ENCODE peak calls at places on chromosomes 6 and 20, in eight cellular contexts. Y, I, H, L, T, Z, K and W are unnamed samples.

GRCh38 chr6:9516207-9516606 is 898.7 kb downstream of the TFAP2A start:
- DNase-seq in K (peak; percentile 15), Z (no peak), Y (peak; percentile 17), L (no peak), H (peak; percentile 88), I (peak; percentile 30), T (no peak), W (no peak)

GRCh38 chr6:140445474-140446004 is 1071.1 kb upstream of the CITED2 start:
- DNase-seq in Z (no peak), L (no peak), K (peak; percentile 24), I (no peak), H (peak; percentile 83), Y (no peak), T (no peak), W (no peak)

GRCh38 chr20:36236786-36237121 is 476 bp downstream of the AAR2 start:
- DNase-seq in T (no peak), Y (no peak), K (no peak), H (no peak), Z (no peak), I (no peak), L (no peak), W (no peak)

GRCh38 chr6:143545976-143546547 is 34.5 kb upstream of the FUCA2 start:
- DNase-seq in Y (no peak), T (no peak), L (no peak), Z (no peak), H (peak; percentile 39), I (no peak), K (no peak), W (no peak)

GRCh38 chr6:159103396-159104162 is 58.8 kb upstream of the TAGAP start:
- DNase-seq in T (no peak), Y (no peak), Z (no peak), I (no peak), K (peak; percentile 31), H (no peak), L (no peak), W (no peak)

GRCh38 chr20:33674294-33675126 is at the start of gene NECAB3:
- DNase-seq in I (peak; percentile 85), Y (peak; percentile 80), K (peak; percentile 84), H (peak; percentile 60), Z (peak; percentile 51), L (peak; percentile 92), T (peak; percentile 86), W (peak; percentile 87)

GRCh38 chr6:5766260-5766659 is 240.5 kb downstream of the NRN1 start:
- DNase-seq in Y (no peak), L (no peak), Z (no peak), H (no peak), K (no peak), I (peak; percentile 30), T (no peak), W (no peak)

GRCh38 chr6:93008385-93008784 is 411.0 kb downstream of the EPHA7 start:
- DNase-seq in Z (no peak), K (no peak), H (no peak), I (no peak), T (no peak), L (no peak), Y (no peak), W (no peak)

GRCh38 chr20:62219992-62220665 is at the start of gene HRH3:
- DNase-seq in I (peak; percentile 82), H (peak; percentile 16), L (no peak), K (peak; percentile 78), Y (peak; percentile 78), T (peak; percentile 52), Z (peak; percentile 9), W (no peak)

GRCh38 chr6:1832844-1833787 is 223.4 kb downstream of the FOXC1 start:
- DNase-seq in Y (no peak), H (peak; percentile 60), Z (no peak), L (no peak), I (no peak), T (peak; percentile 63), K (no peak), W (peak; percentile 64)

GRCh38 chr6:109795994-109796555 is 105.0 kb downstream of the FIG4 start:
- DNase-seq in Y (no peak), H (peak; percentile 53), T (no peak), I (no peak), K (no peak), Z (no peak), L (no peak), W (no peak)

GRCh38 chr6:111566222-111566717 is 39.4 kb downstream of the TRAF3IP2 start:
- DNase-seq in I (no peak), T (no peak), Y (no peak), K (no peak), Z (no peak), L (no peak), H (no peak), W (no peak)

GRCh38 chr20:51532577-51533191 is 9.8 kb downstream of the NFATC2 start:
- DNase-seq in T (peak; percentile 51), L (no peak), K (no peak), Z (no peak), H (peak; percentile 72), Y (no peak), I (no peak), W (peak; percentile 86)

GRCh38 chr6:30720738-30721197 is 616 bp downstream of the TUBB start:
- DNase-seq in Y (no peak), K (peak; percentile 77), H (no peak), T (peak; percentile 73), L (peak; percentile 88), Z (peak; percentile 24), I (peak; percentile 59), W (peak; percentile 90)

GRCh38 chr20:49785851-49786174 is 26.8 kb upstream of the SLC9A8 start:
- DNase-seq in T (no peak), I (no peak), L (no peak), Z (no peak), Y (no peak), H (no peak), K (no peak), W (no peak)

GRCh38 chr6:75117701-75118100 is 88.2 kb downstream of the COL12A1 start:
- DNase-seq in K (no peak), T (no peak), H (peak; percentile 63), L (no peak), Z (no peak), Y (no peak), I (no peak), W (no peak)

GRCh38 chr6:149657441-149657840 is 8.9 kb upstream of the KATNA1 start:
- DNase-seq in Z (no peak), I (no peak), Y (no peak), H (no peak), K (no peak), T (no peak), L (no peak), W (no peak)

GRCh38 chr6:149660028-149660427 is 11.5 kb upstream of the KATNA1 start:
- DNase-seq in Z (no peak), L (no peak), T (no peak), K (no peak), Y (no peak), I (no peak), H (no peak), W (no peak)
- H3K27ac ChIP-seq in Z (no peak overlapping the region), L (no peak overlapping the region), T (no peak overlapping the region), K (no peak overlapping the region), Y (no peak overlapping the region), I (no peak overlapping the region), H (no peak overlapping the region), W (no peak overlapping the region)

DNA sequence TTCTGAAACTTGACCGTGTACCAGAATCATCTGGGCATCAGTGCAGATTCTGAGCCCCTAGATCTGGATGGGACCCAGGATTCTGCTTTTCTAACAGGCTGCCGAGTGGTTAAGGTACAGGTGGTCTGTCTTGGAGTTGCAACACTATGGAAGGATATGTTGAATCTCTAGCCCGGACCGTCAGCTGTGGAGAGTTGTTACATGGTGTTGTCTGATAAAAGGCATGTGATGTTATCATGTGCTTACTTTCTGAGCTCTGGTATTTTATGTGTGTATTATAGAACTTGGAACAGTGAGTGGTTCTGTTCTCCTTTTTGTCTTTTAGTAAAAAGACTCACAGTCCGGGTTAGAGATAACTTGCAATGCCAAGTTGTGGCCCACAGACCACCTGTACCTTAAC is 123.0 kb downstream of the JARID2 start:
- DNase-seq in Y (no peak), H (no peak), I (no peak), T (no peak), Z (no peak), K (no peak), L (no peak), W (no peak)
- H3K4me1 ChIP-seq in Y (peaks cover 40% of the 10 kb centered on the region), H (peaks cover 6% of the 10 kb centered on the region), I (peaks cover 16% of the 10 kb centered on the region), T (peaks cover 85% of the 10 kb centered on the region), Z (peaks cover 5% of the 10 kb centered on the region), K (peaks cover 95% of the 10 kb centered on the region), L (peaks cover 60% of the 10 kb centered on the region), W (no peaks in the 10 kb centered on the region)

GRCh38 chr20:4665591-4665990 is 56.1 kb upstream of the PRND start:
- DNase-seq in Z (no peak), H (no peak), K (no peak), Y (no peak), L (no peak), T (no peak), I (no peak), W (no peak)

GRCh38 chr20:4667371-4667773 is 54.3 kb upstream of the PRND start:
- DNase-seq in K (no peak), I (no peak), L (no peak), H (peak; percentile 38), Y (no peak), T (no peak), Z (no peak), W (no peak)

GRCh38 chr20:4667836-4668235 is 53.9 kb upstream of the PRND start:
- DNase-seq in K (no peak), I (no peak), T (no peak), Z (no peak), L (no peak), Y (no peak), H (no peak), W (no peak)

GRCh38 chr20:4664691-4665360 is 56.9 kb upstream of the PRND start:
- DNase-seq in Z (no peak), L (no peak), H (no peak), K (no peak), I (no peak), T (no peak), Y (no peak), W (peak; percentile 61)

GRCh38 chr20:4666001-4666470 is 55.7 kb upstream of the PRND start:
- DNase-seq in K (no peak), I (no peak), H (peak; percentile 80), T (no peak), Z (peak; percentile 58), Y (no peak), L (no peak), W (peak; percentile 55)
- H3K27ac ChIP-seq in K (no peak overlapping the region), I (no peak overlapping the region), H (no peak overlapping the region), T (no peak overlapping the region), Z (peak overlapping the region; percentile 61), Y (no peak overlapping the region), L (no peak overlapping the region), W (no peak overlapping the region)

DNA sequence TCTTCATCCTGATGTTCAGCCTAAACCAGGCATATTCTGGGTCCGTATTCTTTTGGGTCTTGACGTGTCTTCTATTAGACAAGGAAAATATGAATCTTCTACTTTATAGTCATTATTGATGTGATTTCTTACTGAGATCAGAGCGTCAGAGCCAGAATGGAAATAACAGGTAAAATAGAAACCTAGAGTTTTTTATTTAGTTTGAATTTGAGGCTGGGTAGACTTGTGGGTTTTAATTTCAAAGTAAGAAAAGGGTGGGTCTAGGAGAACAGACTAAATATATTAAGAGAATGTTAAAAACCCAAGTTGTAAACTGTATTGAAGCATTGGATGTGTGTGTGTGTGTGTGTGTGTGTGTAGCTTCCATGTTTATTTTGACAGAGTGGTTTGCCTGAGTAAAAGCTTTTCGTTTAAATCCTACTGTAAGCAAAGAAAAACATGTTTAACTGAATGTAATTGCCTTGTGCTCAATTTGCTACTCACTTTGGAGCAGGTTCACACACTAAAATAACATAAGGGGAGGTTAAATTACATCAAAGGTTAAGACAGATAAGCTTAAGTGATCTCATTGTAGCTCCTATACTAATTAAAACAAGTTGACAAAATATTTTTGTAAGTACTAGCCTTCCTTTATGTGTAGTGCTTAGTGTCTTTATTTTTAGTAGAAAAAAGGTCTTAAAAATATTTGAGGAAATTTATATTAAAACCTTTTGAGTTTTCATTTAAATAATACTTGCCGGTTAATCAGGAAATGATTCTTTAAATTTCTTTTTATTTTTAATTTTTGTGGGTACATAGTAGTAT is 17.4 kb downstream of the HECA start:
- DNase-seq in Z (no peak), T (no peak), L (no peak), K (no peak), H (peak; percentile 43), I (no peak), Y (no peak), W (no peak)
- H3K4me1 ChIP-seq in Z (peaks cover 71% of the 10 kb centered on the region), T (peaks cover 98% of the 10 kb centered on the region), L (peaks cover 23% of the 10 kb centered on the region), K (peaks cover 15% of the 10 kb centered on the region), H (peaks cover 7% of the 10 kb centered on the region), I (no peaks in the 10 kb centered on the region), Y (peaks cover 8% of the 10 kb centered on the region), W (peaks cover 32% of the 10 kb centered on the region)